ENCODE peak calls at places on chromosome 20, in five cellular contexts. G, S, Z, I and P are unnamed samples.
A peak's percentile ranks its signal among the peaks of the same experiment; 100 is the strongest.

GRCh38 chr20:25223179-25223661 is 24.7 kb upstream of the PYGB start:
- DNase-seq in G (no peak), S (peak; percentile 42), Z (no peak), I (peak; percentile 92), P (peak; percentile 91)

GRCh38 chr20:7523288-7523687 is 417.0 kb downstream of the HAO1 start:
- DNase-seq in G (no peak), S (no peak), Z (no peak), I (no peak), P (no peak)

GRCh38 chr20:19793716-19794115 is 35.7 kb downstream of the RIN2 start:
- DNase-seq in G (no peak), S (no peak), Z (no peak), I (no peak), P (no peak)

GRCh38 chr20:21812384-21812783 is 106.9 kb downstream of the PAX1 start:
- DNase-seq in G (no peak), S (no peak), Z (no peak), I (no peak), P (no peak)

GRCh38 chr20:45097485-45098095 is 3.3 kb downstream of the KCNS1 start:
- DNase-seq in G (peak; percentile 50), S (no peak), Z (no peak), I (peak; percentile 32), P (no peak)

GRCh38 chr20:38426006-38426405 is 9.1 kb downstream of the SNHG17 start:
- DNase-seq in G (no peak), S (no peak), Z (no peak), I (peak; percentile 37), P (peak; percentile 40)

GRCh38 chr20:22288957-22289356 is 295.4 kb downstream of the FOXA2 start:
- DNase-seq in G (no peak), S (no peak), Z (no peak), I (no peak), P (no peak)

GRCh38 chr20:34390769-34391447 is 27.8 kb downstream of the ITCH start:
- DNase-seq in G (no peak), S (no peak), Z (no peak), I (peak; percentile 96), P (peak; percentile 85)

GRCh38 chr20:40197744-40198143 is 491.3 kb downstream of the MAFB start:
- DNase-seq in G (no peak), S (no peak), Z (no peak), I (no peak), P (no peak)

GRCh38 chr20:43658068-43658722 is 8.7 kb upstream of the MYBL2 start:
- DNase-seq in G (no peak), S (no peak), Z (no peak), I (peak; percentile 37), P (peak; percentile 79)

GRCh38 chr20:43726811-43727338 is at the start of gene GTSF1L:
- DNase-seq in G (no peak), S (no peak), Z (no peak), I (no peak), P (no peak)

GRCh38 chr20:21513881-21514540 is at the start of gene NKX2-2:
- DNase-seq in G (peak; percentile 54), S (no peak), Z (no peak), I (no peak), P (no peak)

DNA sequence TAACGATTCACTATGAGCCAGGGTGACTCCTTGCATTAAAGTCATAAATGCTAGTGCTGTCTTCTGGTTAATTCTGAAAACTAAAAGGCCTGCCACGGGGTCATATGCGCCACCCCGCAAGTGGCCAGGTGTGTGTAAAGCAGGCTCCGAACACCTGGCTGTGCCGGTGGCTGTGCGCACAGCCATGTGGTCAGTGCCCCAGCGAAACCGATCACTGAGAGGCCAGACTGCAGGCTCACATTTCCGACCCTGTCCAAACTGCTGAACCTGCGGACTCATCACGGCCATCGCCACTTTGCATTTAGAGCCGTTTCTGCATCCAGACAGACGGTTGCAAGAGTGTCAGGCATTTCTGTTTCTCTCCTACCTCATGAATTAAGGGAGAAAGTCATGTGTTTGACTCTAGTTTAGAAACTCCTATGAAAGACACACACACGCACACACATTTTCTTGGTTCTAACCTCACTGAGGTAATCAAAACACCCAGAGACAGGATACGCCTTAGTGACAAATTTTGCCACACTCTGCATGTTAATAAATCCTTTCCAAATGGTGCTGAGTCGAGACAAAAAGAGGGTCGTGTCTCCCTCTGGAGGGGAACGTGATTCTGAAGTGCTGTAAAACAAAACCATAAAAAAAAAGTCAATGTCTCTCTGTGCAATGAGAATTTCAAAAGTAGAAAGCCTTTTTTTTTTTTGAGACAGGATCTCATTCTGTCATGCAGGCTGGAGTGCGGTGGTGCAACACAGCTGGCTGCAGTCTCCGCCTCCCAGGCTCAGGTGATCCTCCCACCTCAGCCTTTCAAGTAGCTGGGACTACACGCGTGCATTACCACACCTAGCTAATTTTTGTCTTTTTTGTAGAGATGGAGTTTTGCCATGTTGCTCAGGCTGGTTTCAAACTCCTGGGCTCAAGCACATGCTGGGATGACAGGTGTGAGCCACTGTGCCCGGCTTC is 31.0 kb upstream of the TCFL5 start:
- DNase-seq in G (no peak), S (no peak), Z (no peak), I (no peak), P (no peak)
- TF ChIP-seq ESRRA in G (no peak), S (no peak), Z (no peak), I (no peak), P (no peak)

GRCh38 chr20:61627791-61628415 is 375.8 kb downstream of the CDH4 start:
- DNase-seq in G (no peak), S (no peak), Z (no peak), I (no peak), P (no peak)
- TF ChIP-seq ESRRA in G (no peak), S (no peak), Z (no peak), I (no peak), P (no peak)

DNA sequence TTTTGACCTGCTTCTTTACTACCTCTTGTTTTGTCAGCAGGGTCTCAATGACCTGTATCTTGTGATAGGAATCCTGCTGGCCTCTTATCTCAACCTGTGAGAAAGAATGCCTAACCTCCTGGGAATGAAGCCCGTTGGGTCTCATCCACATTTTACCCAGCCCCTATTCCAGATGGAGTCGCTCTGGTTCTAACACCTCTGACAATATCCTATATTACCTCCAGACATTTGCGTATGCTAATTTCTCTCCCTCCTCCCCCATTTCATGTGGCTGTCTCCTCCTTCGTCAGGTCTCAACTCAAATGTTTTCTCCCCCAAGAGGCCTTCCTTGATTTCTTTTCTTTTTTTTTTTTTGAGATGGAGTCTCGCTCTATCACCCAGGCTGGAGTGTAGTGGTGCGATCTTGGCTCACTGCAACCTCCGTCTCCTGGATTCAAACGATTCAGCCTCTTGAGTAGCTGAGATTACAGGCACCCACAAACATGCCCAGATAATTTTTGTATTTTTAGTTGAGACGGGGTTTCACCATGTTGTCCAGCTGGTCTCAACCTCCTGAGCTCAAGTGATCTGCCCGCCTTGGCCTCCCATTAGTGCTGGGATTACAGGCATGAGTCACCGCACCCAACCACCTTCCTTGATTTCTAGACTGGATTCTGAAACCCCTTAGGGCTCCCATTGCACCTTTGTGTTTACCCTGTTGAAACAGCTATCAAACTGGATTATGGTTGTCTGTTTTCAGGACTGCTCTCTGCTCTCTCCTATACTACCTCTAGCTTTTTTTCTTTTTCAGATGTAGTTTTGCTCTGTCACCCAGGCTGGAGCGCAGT is 49.5 kb upstream of the B4GALT5 start:
- DNase-seq in G (no peak), S (peak; percentile 32), Z (no peak), I (no peak), P (no peak)
- TF ChIP-seq ESRRA in G (no peak), S (peak; percentile 17), Z (no peak), I (no peak), P (no peak)

GRCh38 chr20:32527052-32527446 is 58.1 kb downstream of the NOL4L start:
- DNase-seq in G (no peak), S (no peak), Z (no peak), I (no peak), P (no peak)

GRCh38 chr20:32526561-32526960 is 58.6 kb downstream of the NOL4L start:
- DNase-seq in G (no peak), S (no peak), Z (no peak), I (no peak), P (no peak)

GRCh38 chr20:32527447-32528055 is 57.6 kb downstream of the NOL4L start:
- DNase-seq in G (no peak), S (no peak), Z (no peak), I (no peak), P (no peak)

GRCh38 chr20:32528905-32529670 is 56.0 kb downstream of the NOL4L start:
- DNase-seq in G (no peak), S (no peak), Z (no peak), I (no peak), P (no peak)

DNA sequence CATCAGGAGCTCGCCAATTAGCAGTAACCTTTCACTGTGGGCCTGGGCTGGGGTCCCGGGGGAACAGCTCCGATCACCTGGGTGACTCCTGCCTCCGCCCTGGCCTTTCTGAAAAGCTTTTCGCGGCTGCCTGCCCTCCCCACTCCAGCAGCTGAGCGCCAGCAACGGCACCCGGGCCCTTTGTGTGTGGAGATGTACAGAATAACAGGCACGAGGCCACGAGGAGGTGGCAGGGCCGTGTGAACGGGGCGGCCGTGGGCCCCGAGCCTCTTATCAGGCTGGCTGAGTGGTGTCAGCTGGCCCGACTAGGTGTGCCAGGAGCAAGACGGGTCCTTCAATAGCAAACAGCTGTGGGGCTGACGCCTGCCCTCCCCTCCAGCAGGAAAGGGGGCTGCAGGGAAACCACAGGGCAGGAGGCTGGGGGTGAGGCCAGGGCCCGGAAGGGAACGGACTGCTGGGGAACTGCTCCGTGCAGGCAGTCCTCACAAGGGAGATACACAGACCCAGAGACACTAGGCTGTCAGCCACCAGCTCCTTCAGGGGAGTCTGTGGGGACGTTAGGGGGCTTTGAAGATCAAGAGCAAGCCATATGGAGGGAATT is 56.7 kb downstream of the NOL4L start:
- DNase-seq in G (no peak), S (no peak), Z (no peak), I (no peak), P (no peak)
- TF ChIP-seq ESRRA in G (no peak), S (no peak), Z (no peak), I (no peak), P (no peak)